ENCODE peak calls at places on chromosomes 13 and 19, in eight cellular contexts. I is adrenal gland; U is CD4-positive, CD25-positive, alpha-beta regulatory T cell; N is AG09309; H is neural progenitor cell; B is left ventricle myocardium inferior; R is tibial artery; C is Karpas-422. Y is an unnamed sample.

GRCh38 chr13:40466271-40466670 is 200.2 kb downstream of the FOXO1 start:
- DNase-seq in I (no peak), U (no peak), N (no peak), H (no peak), B (no peak), R (no peak), C (no peak), Y (no peak)

GRCh38 chr13:113020323-113021080 is 51.5 kb downstream of the MCF2L start:
- DNase-seq in I (no peak), U (no peak), N (no peak), H (no peak), B (no peak), R (no peak), C (peak), Y (peak)

GRCh38 chr13:114154476-114154875 is 22.1 kb upstream of the RASA3 start:
- DNase-seq in I (no peak), U (no peak), N (no peak), H (no peak), B (no peak), R (no peak), C (no peak), Y (peak)

GRCh38 chr19:50649433-50650391 is at the start of gene C19orf81:
- DNase-seq in I (no peak), U (no peak), N (no peak), H (peak), B (no peak), R (no peak), C (peak), Y (peak)

GRCh38 chr13:68745517-68745916 is 1362.1 kb upstream of the ATXN8OS start:
- DNase-seq in I (no peak), U (no peak), N (no peak), H (no peak), B (no peak), R (no peak), C (no peak), Y (no peak)

GRCh38 chr13:36998624-36999041 is 507 bp downstream of the ALG5 start:
- DNase-seq in I (peak), U (peak), N (no peak), H (peak), B (peak), R (peak), C (peak), Y (peak)

GRCh38 chr13:71879129-71879535 is 12.1 kb upstream of the DACH1 start:
- DNase-seq in I (no peak), U (no peak), N (no peak), H (peak), B (no peak), R (no peak), C (peak), Y (peak)

GRCh38 chr19:30686252-30686762 is 314.1 kb downstream of the ZNF536 start:
- DNase-seq in I (no peak), U (no peak), N (no peak), H (no peak), B (no peak), R (no peak), C (no peak), Y (no peak)

GRCh38 chr13:113210834-113211233 is 1.4 kb downstream of the CUL4A start:
- DNase-seq in I (no peak), U (no peak), N (no peak), H (no peak), B (no peak), R (no peak), C (no peak), Y (no peak)

GRCh38 chr19:7921955-7922840 is 2.1 kb downstream of the SNAPC2 start:
- DNase-seq in I (no peak), U (no peak), N (no peak), H (no peak), B (no peak), R (no peak), C (no peak), Y (no peak)

GRCh38 chr19:31355330-31356289 is 6.4 kb upstream of the TSHZ3 start:
- DNase-seq in I (no peak), U (no peak), N (no peak), H (peak), B (no peak), R (no peak), C (no peak), Y (no peak)

GRCh38 chr19:651991-652390 is 11.0 kb downstream of the RNF126 start:
- DNase-seq in I (no peak), U (no peak), N (no peak), H (no peak), B (no peak), R (no peak), C (no peak), Y (no peak)

GRCh38 chr19:37997911-37998344 is 90.9 kb downstream of the SIPA1L3 start:
- DNase-seq in I (no peak), U (no peak), N (peak), H (no peak), B (no peak), R (no peak), C (no peak), Y (no peak)

GRCh38 chr13:61954092-61954491 is 538.4 kb upstream of the PCDH20 start:
- DNase-seq in I (no peak), U (no peak), N (no peak), H (peak), B (no peak), R (no peak), C (peak), Y (no peak)

GRCh38 chr13:113155201-113155600 is 3.2 kb upstream of the PROZ start:
- DNase-seq in I (no peak), U (no peak), N (no peak), H (no peak), B (no peak), R (no peak), C (peak), Y (no peak)

GRCh38 chr13:35812730-35813129 is 318.5 kb downstream of the DCLK1 start:
- DNase-seq in I (no peak), U (no peak), N (no peak), H (no peak), B (no peak), R (no peak), C (no peak), Y (no peak)

GRCh38 chr19:48510421-48511268 is 990 bp downstream of the LMTK3 start:
- DNase-seq in I (peak), U (peak), N (no peak), H (peak), B (peak), R (peak), C (peak), Y (peak)

GRCh38 chr19:29581398-29581797 is 24.7 kb upstream of the POP4 start:
- DNase-seq in I (no peak), U (no peak), N (no peak), H (no peak), B (no peak), R (no peak), C (no peak), Y (no peak)

DNA sequence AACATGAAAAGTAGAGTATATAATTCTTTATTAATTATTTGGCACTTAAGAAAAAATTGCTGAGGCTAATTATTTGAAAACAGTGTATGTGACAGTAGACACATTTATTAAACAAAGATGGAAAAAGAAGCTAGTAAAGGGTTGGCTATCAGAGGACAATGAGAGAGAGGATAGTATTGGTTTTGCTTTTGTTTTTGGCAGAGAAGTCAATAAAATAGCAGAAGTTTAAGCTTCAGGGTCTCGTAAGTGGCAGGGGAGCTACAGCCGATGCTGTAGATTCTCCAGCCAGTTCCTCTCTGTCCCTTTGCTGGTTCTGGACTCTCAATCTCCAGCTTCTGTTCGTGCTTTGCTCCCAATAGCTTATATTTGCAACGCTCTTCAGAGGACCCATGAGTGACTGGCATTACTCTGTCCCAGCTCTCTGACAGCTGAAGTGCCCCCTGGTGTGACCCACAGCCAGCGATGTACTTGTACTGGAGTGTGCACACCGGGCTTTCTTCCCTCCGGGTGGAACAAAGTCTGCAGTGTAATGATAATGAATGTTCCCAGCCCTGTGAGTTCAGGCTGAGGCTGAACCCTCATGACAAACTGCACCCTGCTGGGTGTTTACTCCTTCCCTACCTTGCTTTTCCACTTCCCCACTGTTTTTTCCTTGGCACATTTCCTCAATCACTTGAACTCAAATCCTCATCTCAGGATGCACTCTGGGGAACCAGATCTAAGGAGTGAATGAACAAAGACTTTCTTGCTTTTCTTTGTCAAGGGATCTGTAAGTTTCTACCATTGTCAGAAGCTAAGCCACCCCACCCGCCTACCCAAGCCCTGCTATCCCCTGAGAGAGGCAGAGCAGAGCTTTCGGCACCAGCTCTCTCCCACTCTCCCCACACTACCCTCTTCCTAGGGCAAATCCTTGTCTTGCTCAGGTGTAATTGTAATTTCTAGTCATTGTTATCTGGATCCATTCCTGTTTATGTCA is 254.8 kb downstream of the LHFPL6 start:
- DNase-seq in I (no peak), U (no peak), N (no peak), H (peak), B (peak), R (no peak), C (no peak), Y (no peak)
- H3K4me3 ChIP-seq in I (no peak), U (no peak), N (no peak), H (peak), B (peak), R (no peak), C (no peak), Y (no peak)

GRCh38 chr13:106468948-106469590 is 66.4 kb downstream of the EFNB2 start:
- DNase-seq in I (no peak), U (no peak), N (no peak), H (no peak), B (no peak), R (no peak), C (no peak), Y (no peak)

GRCh38 chr13:106473174-106473573 is 62.3 kb downstream of the EFNB2 start:
- DNase-seq in I (no peak), U (no peak), N (no peak), H (no peak), B (peak), R (no peak), C (no peak), Y (no peak)

GRCh38 chr13:106472621-106473020 is 62.8 kb downstream of the EFNB2 start:
- DNase-seq in I (no peak), U (no peak), N (no peak), H (no peak), B (no peak), R (no peak), C (no peak), Y (no peak)

GRCh38 chr13:106474906-106475305 is 60.6 kb downstream of the EFNB2 start:
- DNase-seq in I (no peak), U (no peak), N (no peak), H (no peak), B (no peak), R (no peak), C (no peak), Y (no peak)

GRCh38 chr13:106471957-106472543 is 63.4 kb downstream of the EFNB2 start:
- DNase-seq in I (no peak), U (no peak), N (peak), H (peak), B (no peak), R (peak), C (peak), Y (no peak)
- H3K4me3 ChIP-seq in I (no peak), U (no peak), N (peak), H (no peak), B (peak), R (peak), C (no peak), Y (no peak)

GRCh38 chr13:101626925-101627555 is 174.6 kb downstream of the ITGBL1 start:
- DNase-seq in I (no peak), U (peak), N (no peak), H (no peak), B (no peak), R (no peak), C (peak), Y (peak)
- H3K4me3 ChIP-seq in I (no peak), U (peak), N (peak), H (no peak), B (peak), R (peak), C (peak), Y (peak)

GRCh38 chr13:21134475-21134874 is 41.9 kb downstream of the SKA3 start:
- DNase-seq in I (no peak), U (no peak), N (no peak), H (no peak), B (no peak), R (no peak), C (no peak), Y (no peak)

GRCh38 chr13:21137696-21138095 is 38.7 kb downstream of the SKA3 start:
- DNase-seq in I (no peak), U (no peak), N (no peak), H (no peak), B (no peak), R (no peak), C (peak), Y (no peak)

GRCh38 chr13:21142766-21143165 is 33.6 kb downstream of the SKA3 start:
- DNase-seq in I (no peak), U (no peak), N (no peak), H (no peak), B (no peak), R (no peak), C (no peak), Y (no peak)

GRCh38 chr13:21138561-21138960 is 37.8 kb downstream of the SKA3 start:
- DNase-seq in I (no peak), U (no peak), N (no peak), H (no peak), B (no peak), R (no peak), C (peak), Y (no peak)

GRCh38 chr13:21139374-21139773 is 37.0 kb downstream of the SKA3 start:
- DNase-seq in I (no peak), U (no peak), N (no peak), H (no peak), B (no peak), R (no peak), C (no peak), Y (no peak)
- H3K4me3 ChIP-seq in I (no peak), U (peak), N (peak), H (peak), B (peak), R (peak), C (peak), Y (peak)

DNA sequence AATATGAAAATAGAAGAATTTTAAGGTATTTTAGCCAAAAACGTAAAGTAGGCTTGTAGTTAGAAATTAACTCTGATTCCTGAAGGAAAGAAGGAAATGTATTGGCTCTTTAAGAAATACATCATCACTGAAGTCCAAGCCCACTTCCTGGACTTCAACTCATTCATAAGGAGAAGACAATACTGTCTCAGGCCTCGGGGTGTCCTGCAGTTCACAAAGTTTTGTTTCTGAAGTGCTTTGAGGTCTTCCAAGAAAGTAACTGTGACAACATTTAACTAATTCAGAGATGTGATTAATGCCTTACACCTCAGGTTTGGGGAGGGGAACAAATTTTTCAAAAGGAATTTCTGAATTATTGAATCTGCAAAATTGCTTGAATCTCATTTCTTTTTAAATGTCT is 65.8 kb upstream of the STARD13 start:
- DNase-seq in I (no peak), U (no peak), N (peak), H (no peak), B (no peak), R (peak), C (no peak), Y (no peak)
- H3K4me3 ChIP-seq in I (no peak), U (no peak), N (no peak), H (no peak), B (peak), R (no peak), C (no peak), Y (no peak)

GRCh38 chr19:13033819-13034611 is 38.7 kb downstream of the NFIX start:
- DNase-seq in I (peak), U (no peak), N (no peak), H (peak), B (peak), R (peak), C (peak), Y (no peak)
- H3K4me3 ChIP-seq in I (no peak), U (no peak), N (no peak), H (no peak), B (no peak), R (no peak), C (no peak), Y (no peak)

Y was measured in Jurkat, Clone E6-1.